ENCODE peak calls at places on chromosomes 7 and 10, in six cellular contexts. X is mammary epithelial cell, E is fibroblast of lung, C is H9, S is hepatocyte, W is MM.1S. V is an unnamed sample. For H3K9me3, the result is how much of the 10 kb centered on the place peaks cover.

GRCh38 chr7:102268635-102269034 is 18.0 kb upstream of the SH2B2 start:
- DNase-seq in C (peak), S (no peak), X (no peak), W (no peak), E (no peak), V (no peak)

GRCh38 chr10:130108934-130109604 is 1.6 kb downstream of the C10orf143 start:
- DNase-seq in S (no peak), X (no peak), E (no peak), C (no peak), W (no peak), V (peak)

GRCh38 chr7:77467453-77467852 is 51.3 kb upstream of the GSAP start:
- DNase-seq in X (no peak), E (no peak), S (peak), W (no peak), C (no peak), V (no peak)

GRCh38 chr10:78342787-78343186 is 309.1 kb downstream of the RPS24 start:
- DNase-seq in X (no peak), E (no peak), C (peak), S (no peak), W (no peak), V (no peak)

GRCh38 chr10:110399163-110400094 is 94.7 kb upstream of the SMNDC1 start:
- DNase-seq in E (peak), W (no peak), X (peak), S (peak), C (no peak), V (no peak)

GRCh38 chr7:3924277-3924676 is 623.2 kb downstream of the SDK1 start:
- DNase-seq in S (no peak), C (no peak), E (no peak), X (no peak), W (no peak), V (no peak)

GRCh38 chr10:50248057-50248456 is 3.3 kb downstream of the ASAH2 start:
- DNase-seq in W (no peak), C (no peak), X (no peak), E (no peak), S (peak), V (no peak)

GRCh38 chr10:44769449-44769848 is 141.7 kb upstream of the TMEM72 start:
- DNase-seq in X (no peak), S (no peak), W (no peak), E (no peak), C (no peak), V (no peak)

GRCh38 chr10:107481224-107481623 is 316.7 kb upstream of the SORCS1 start:
- DNase-seq in C (no peak), S (no peak), W (no peak), E (no peak), X (no peak), V (no peak)

GRCh38 chr10:102435529-102436233 is 3.3 kb upstream of the CUEDC2 start:
- DNase-seq in W (no peak), X (no peak), E (no peak), S (peak), C (peak), V (no peak)

GRCh38 chr10:109403551-109403950 is 519.8 kb downstream of the XPNPEP1 start:
- DNase-seq in S (no peak), C (no peak), W (no peak), X (no peak), E (no peak), V (no peak)

GRCh38 chr10:88991161-88991899 is 732 bp downstream of the FAS start:
- DNase-seq in X (peak), C (peak), E (peak), W (peak), S (peak), V (peak)

GRCh38 chr7:37234928-37235327 is 213.7 kb downstream of the ELMO1 start:
- DNase-seq in X (peak), C (no peak), S (peak), W (peak), E (no peak), V (peak)

GRCh38 chr10:58590152-58590551 is 77.5 kb downstream of the BICC1 start:
- DNase-seq in C (no peak), W (no peak), S (peak), X (peak), E (peak), V (no peak)

GRCh38 chr7:16850772-16851466 is 30.9 kb downstream of the AGR3 start:
- DNase-seq in C (no peak), W (no peak), E (no peak), S (no peak), X (no peak), V (no peak)

GRCh38 chr7:28999839-29000238 is 41.7 kb upstream of the TRIL start:
- DNase-seq in S (no peak), X (no peak), E (peak), C (no peak), W (no peak), V (peak)

GRCh38 chr10:71087622-71088021 is 124.7 kb upstream of the UNC5B start:
- DNase-seq in X (no peak), S (no peak), W (no peak), E (no peak), C (peak), V (no peak)

GRCh38 chr7:23020742-23021401 is 6.9 kb upstream of the HYCC1 start:
- DNase-seq in C (no peak), E (peak), S (no peak), X (peak), W (no peak), V (no peak)

GRCh38 chr7:21448974-21449373 is 21.1 kb downstream of the SP4 start:
- DNase-seq in W (no peak), C (no peak), X (no peak), S (no peak), E (no peak), V (no peak)

GRCh38 chr7:42677751-42678231 is 234.1 kb downstream of the C7orf25 start:
- DNase-seq in S (peak), X (peak), W (no peak), C (no peak), E (peak), V (no peak)

GRCh38 chr7:86991844-86992243 is 67.6 kb downstream of the ELAPOR2 start:
- DNase-seq in W (no peak), X (no peak), S (no peak), C (no peak), E (peak), V (no peak)

GRCh38 chr7:158061884-158062656 is 525.6 kb downstream of the PTPRN2 start:
- DNase-seq in E (no peak), W (no peak), X (no peak), S (no peak), C (no peak), V (no peak)

GRCh38 chr7:158064631-158065030 is 523.0 kb downstream of the PTPRN2 start:
- DNase-seq in S (no peak), C (no peak), E (no peak), X (no peak), W (no peak), V (no peak)

GRCh38 chr7:158063850-158064610 is 523.6 kb downstream of the PTPRN2 start:
- DNase-seq in C (no peak), E (no peak), S (no peak), X (no peak), W (no peak), V (no peak)

GRCh38 chr7:158061031-158061630 is 526.5 kb downstream of the PTPRN2 start:
- DNase-seq in X (no peak), W (no peak), C (no peak), S (no peak), E (no peak), V (no peak)

GRCh38 chr7:158062661-158063060 is 525.0 kb downstream of the PTPRN2 start:
- DNase-seq in X (no peak), S (no peak), W (no peak), E (no peak), C (no peak), V (no peak)
- H3K9me3 ChIP-seq in X (under half), S (under half), W (under half), E (under half), C (under half), V (under half)

DNA sequence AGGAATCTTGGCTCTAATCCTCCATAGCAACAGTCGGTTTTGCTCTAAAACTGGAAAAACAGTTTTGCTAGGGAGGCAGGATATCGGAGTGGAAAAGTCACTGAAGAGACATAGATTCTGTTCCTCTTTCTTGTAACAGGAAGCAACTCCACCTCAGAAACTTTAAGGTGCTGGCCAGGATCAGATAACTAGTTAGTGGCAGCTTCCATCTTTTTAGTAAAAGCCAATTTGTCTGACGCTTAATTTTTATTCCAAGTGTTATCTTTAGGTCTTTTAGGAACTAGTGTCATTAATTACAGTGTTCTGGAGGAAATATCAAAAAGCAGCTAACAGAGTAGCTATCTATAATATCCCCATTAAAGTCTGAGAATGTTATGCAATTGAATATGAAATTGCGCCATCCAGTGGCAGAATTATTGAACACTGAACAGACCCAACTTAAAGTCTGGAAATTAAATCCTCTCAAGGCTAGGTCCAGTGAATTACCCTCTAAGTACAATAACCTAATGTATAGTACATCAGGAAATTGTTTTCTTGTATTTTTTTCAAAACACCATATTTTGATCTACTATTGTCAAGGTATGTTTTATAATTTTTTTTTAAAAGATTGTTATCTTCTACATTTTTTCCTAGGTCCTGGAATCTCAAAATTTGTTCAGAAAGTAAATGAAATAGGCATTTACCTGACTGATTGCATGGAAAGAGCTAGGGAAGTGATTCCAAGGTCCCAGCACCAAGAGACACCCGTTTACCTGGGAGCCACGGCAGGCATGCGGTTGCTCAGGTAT is 65.9 kb upstream of the CC2D2B start:
- DNase-seq in X (peak), S (peak), C (no peak), W (peak), E (peak), V (peak)
- H3K27ac ChIP-seq in X (no peak), S (no peak), C (no peak), W (no peak), E (no peak), V (no peak)

DNA sequence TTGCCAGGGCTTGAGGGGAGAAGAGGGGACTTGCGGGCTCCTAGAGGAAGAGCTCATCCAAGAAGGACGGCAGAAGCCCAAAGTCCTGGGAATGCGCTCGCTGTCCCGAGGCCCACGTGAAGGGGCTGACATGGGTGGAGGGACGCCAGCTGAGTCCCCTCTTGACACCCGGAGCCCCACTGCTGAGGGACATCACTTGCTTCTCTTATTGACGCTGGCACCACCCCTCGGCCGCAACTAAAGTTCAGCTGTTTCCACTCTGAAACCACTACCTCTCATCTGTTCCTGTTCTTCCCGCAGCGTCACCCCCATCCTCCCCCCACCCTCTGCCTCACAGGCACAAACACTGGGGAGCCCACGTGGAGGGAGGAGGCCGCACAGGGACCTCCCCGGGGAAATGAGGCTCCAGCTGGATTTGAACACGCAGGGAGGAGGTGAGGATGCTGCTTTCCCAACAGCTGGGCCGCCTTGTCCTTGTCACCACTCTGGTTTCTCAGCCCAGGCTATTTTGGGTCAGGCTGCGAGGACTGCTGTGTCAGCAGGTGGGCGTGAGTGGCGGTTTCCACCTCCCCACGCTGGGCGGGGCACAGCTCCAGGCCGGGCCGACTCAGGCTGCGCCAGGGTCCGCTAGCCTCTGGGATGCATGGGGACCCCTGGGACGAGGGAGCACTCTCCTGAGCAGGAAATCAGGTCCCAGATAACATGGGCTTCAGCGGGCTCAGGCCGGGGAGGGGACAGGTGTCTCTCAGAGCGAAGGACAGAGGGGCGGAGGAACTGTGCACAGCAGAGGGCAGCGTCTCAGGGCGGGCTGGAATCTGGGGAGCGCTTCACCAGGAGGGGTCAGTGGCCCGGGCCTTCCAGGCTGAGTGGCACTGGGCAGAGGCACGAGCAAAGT is 156.3 kb downstream of the ZNF248 start:
- DNase-seq in C (no peak), X (no peak), W (peak), E (no peak), S (no peak), V (no peak)
- H2AFZ ChIP-seq in C (no peak), X (no peak), W (peak), E (no peak), S (no peak), V (no peak)

GRCh38 chr7:159095979-159096411 is 48.7 kb downstream of the VIPR2 start:
- DNase-seq in C (peak), S (no peak), E (no peak), W (no peak), X (no peak), V (no peak)
- H3K9me3 ChIP-seq in C (under half), S (under half), E (under half), W (under half), X (under half), V (under half)

DNA sequence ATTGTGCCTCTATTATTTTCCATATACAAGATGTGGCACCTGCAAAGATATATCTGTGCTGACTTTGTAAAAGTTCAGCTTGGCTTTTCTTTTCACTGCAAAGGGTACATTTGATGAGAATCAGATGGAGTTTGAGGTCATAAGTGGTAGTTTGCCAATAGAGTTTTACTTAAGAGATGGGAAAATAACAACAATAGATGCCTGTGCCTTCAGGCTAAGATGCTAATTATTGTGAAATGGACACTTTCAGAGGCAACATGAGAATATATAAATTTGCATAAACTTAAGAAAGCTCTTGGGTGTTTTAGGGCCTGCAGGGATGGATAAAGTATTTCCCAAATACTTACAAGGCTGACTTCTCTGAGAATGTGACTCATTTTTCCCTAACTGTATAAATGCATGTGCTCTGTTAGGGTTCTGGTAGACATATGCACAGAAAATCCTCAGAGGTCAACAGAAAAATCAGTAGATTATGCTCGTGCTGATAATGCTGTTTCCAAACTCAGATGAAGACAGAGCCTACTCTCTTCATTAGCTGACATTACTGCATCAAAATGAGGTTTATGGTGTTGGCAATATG is 200.3 kb upstream of the SVIL start:
- DNase-seq in E (peak), S (no peak), C (no peak), W (no peak), X (no peak), V (no peak)
- H3K27ac ChIP-seq in E (no peak), S (peak), C (no peak), W (no peak), X (no peak), V (no peak)

DNA sequence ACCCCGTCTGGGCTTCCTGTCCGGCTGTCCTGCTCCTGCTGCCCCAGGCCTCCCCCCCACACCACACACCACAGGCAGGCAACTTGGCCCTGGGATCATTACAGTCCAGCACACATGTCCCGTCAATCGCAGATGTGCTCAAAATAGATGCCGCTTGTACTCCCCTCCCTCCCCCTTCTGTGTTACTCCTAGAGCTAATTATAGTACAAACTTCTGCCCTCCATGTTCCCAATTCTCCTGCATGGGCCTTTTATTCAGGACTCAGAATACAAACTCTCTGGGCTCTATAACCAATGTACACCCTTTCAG is at the start of gene SYNPO2L:
- DNase-seq in S (no peak), W (no peak), X (no peak), E (no peak), C (no peak), V (no peak)
- H2AFZ ChIP-seq in S (no peak), W (no peak), X (no peak), E (peak), C (no peak), V (no peak)

GRCh38 chr7:39958038-39958437 is 8.0 kb downstream of the CDK13 start:
- DNase-seq in E (no peak), W (no peak), S (no peak), X (no peak), C (no peak), V (peak)

GRCh38 chr7:39952791-39953190 is 2.7 kb downstream of the CDK13 start:
- DNase-seq in X (peak), W (no peak), S (no peak), C (no peak), E (peak), V (peak)

GRCh38 chr7:39952378-39952777 is 2.3 kb downstream of the CDK13 start:
- DNase-seq in X (peak), E (peak), W (no peak), C (no peak), S (no peak), V (peak)

GRCh38 chr7:39951943-39952194 is 1.8 kb downstream of the CDK13 start:
- DNase-seq in C (no peak), X (no peak), S (no peak), E (no peak), W (no peak), V (no peak)

GRCh38 chr7:39954694-39955093 is 4.6 kb downstream of the CDK13 start:
- DNase-seq in C (no peak), E (no peak), S (no peak), W (no peak), X (no peak), V (peak)
- H3K9me3 ChIP-seq in C (under half), E (under half), S (under half), W (under half), X (under half), V (under half)

DNA sequence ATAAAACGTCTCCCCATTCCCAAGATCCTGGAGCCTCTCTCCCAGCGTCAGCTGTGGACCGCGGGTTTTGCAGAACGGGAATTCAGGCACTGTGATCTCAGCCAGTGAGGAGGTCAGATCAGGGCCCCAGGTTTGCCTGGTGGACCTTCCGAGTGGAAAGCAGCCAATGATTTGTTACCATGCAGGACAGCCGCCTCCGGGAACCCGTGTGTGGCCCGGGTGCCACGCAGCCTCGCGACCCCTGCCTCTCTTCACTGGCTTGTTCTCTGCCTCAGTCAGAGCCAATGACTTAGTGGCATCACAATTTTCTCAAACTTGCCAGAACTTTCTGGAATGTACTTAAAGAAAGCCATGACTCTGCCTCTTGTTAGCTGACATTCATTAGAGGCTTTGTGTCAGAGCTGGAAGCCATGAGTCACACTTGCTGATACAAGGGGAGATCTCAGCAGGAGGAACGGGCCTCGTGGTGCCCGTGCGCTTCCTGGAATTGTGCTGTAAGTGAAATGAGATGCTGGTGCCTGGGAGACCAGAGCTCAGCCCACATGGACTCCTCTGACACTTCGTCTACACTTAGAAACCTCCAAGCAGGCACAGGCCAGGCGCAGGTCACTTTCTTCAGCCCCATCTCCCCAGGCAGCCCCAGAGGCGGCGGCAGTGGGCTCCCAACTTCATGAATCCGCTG is 246.0 kb downstream of the KLF6 start:
- DNase-seq in E (peak), X (peak), W (no peak), C (no peak), S (peak), V (no peak)
- H3K27ac ChIP-seq in E (peak), X (no peak), W (no peak), C (no peak), S (peak), V (no peak)

GRCh38 chr7:132123763-132124162 is 452.5 kb downstream of the PLXNA4 start:
- DNase-seq in W (no peak), X (no peak), S (no peak), C (no peak), E (no peak), V (no peak)

GRCh38 chr7:132124575-132124974 is 451.7 kb downstream of the PLXNA4 start:
- DNase-seq in C (no peak), S (no peak), X (peak), W (no peak), E (no peak), V (no peak)

GRCh38 chr7:132122901-132123300 is 453.4 kb downstream of the PLXNA4 start:
- DNase-seq in E (no peak), X (no peak), S (no peak), C (no peak), W (no peak), V (no peak)

GRCh38 chr7:132125872-132126595 is 450.2 kb downstream of the PLXNA4 start:
- DNase-seq in E (no peak), C (no peak), W (no peak), S (no peak), X (no peak), V (no peak)

DNA sequence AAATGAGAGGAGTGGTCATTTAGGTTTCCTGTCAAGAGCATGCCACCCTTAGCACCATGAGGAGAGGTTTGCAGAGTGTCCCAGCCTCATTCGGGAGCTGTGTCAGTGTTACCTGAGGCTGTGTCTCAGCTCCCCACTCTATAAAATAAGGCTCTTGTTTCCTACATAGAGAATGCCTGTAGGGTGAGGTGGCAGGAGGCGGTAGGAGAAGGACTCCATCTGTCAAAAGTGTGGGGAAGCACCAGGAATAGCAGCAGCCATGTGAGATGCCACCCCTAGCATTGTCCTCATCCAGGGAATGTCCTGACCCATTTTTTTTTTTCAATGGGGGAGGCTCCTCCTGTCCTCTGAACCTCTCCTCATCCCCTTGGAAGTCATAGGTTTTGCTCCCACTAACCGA is 451.2 kb downstream of the PLXNA4 start:
- DNase-seq in W (no peak), C (no peak), X (peak), E (no peak), S (no peak), V (no peak)
- H2AFZ ChIP-seq in W (no peak), C (no peak), X (no peak), E (no peak), S (no peak), V (no peak)

V was measured in Karpas-422.